ENCODE peak calls at places on chromosomes 1 and 21, in five cellular contexts. W, K, I, T and P are unnamed samples. For H3K27me3, the result is how much of the 10 kb centered on the place peaks cover.

GRCh38 chr1:156379420-156380165 is 10.6 kb downstream of the RHBG start:
- DNase-seq in W (no peak), K (peak), I (no peak), T (no peak), P (no peak)

GRCh38 chr1:45266151-45266801 is 59.9 kb upstream of the ZSWIM5 start:
- DNase-seq in W (peak), K (no peak), I (no peak), T (peak), P (peak)

GRCh38 chr21:36686955-36687354 is 12.0 kb upstream of the SIM2 start:
- DNase-seq in W (no peak), K (no peak), I (no peak), T (no peak), P (no peak)

GRCh38 chr1:99198377-99198776 is 65.9 kb upstream of the PLPPR4 start:
- DNase-seq in W (no peak), K (no peak), I (no peak), T (no peak), P (no peak)

GRCh38 chr1:61082336-61083013 is at the start of gene NFIA:
- DNase-seq in W (peak), K (peak), I (peak), T (peak), P (peak)

GRCh38 chr1:56920551-56920950 is 45.3 kb downstream of the C8B start:
- DNase-seq in W (no peak), K (peak), I (no peak), T (no peak), P (no peak)

GRCh38 chr1:223000549-223001135 is 142.4 kb downstream of the TLR5 start:
- DNase-seq in W (no peak), K (no peak), I (no peak), T (no peak), P (no peak)

GRCh38 chr1:43468403-43468802 is 14.7 kb upstream of the HYI start:
- DNase-seq in W (no peak), K (no peak), I (no peak), T (no peak), P (no peak)

GRCh38 chr1:231630558-231631205 is 4.1 kb downstream of the DISC1 start:
- DNase-seq in W (no peak), K (no peak), I (no peak), T (no peak), P (no peak)

GRCh38 chr1:234863596-234863995 is 253.6 kb upstream of the IRF2BP2 start:
- DNase-seq in W (peak), K (no peak), I (no peak), T (no peak), P (peak)

DNA sequence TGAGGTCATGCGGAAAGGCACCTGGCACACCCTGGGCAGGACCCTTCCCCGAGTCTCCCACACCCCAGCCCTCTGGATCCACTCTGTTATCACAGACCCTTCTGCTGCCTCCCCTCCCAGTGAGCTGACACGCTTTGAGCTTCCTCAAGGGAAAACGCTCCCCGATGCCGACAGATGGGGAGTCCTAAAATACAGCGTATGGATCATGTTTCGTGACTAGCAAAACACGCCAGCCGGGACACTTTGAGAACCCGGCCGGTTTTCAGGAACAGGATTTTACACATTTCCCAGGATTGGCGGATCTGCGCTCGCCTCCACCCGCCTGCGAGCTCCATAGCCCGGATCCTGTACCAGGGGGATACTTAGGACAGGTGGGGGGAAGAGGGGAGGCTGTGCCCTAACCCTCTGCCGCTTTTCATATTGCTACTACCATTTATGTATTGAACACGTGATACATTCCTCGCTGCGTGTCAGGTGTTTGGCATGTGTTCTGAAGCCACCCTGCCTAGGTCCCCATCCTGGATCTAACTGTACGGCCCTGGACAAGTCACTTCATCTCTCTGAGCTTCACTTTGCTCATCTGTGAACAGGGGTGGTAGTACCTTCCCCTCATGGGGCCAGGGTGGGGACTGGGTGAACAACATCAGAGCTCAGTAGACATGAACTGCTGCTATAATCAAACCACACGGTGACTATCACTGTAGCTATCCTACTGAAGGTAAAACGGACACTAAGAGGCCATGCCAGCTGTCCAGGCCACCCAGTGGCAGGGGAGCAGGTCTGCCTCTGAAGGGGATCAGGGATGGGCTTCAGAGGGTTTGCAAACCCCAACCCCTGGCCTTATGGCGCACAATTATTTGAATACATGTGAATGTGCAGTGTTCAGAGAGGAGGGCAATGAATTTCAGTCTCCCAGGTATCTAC is 63.2 kb downstream of the SSBP3 start:
- DNase-seq in W (peak), K (no peak), I (no peak), T (no peak), P (no peak)
- TF ChIP-seq CTCF in W (peak), K (no peak), I (peak), T (no peak), P (peak)

GRCh38 chr1:46525253-46525983 is 26.0 kb downstream of the KNCN start:
- DNase-seq in W (no peak), K (peak), I (peak), T (no peak), P (no peak)
- H3K27me3 ChIP-seq in W (under half), K (under half), I (under half), T (under half), P (half or more)

GRCh38 chr1:20700636-20701215 is 17.1 kb downstream of the KIF17 start:
- DNase-seq in W (no peak), K (no peak), I (no peak), T (no peak), P (no peak)

GRCh38 chr1:20697560-20697959 is 20.2 kb downstream of the KIF17 start:
- DNase-seq in W (no peak), K (no peak), I (no peak), T (no peak), P (no peak)

GRCh38 chr1:20696397-20697333 is 21.1 kb downstream of the KIF17 start:
- DNase-seq in W (peak), K (peak), I (peak), T (peak), P (peak)

GRCh38 chr1:20699558-20699957 is 18.2 kb downstream of the KIF17 start:
- DNase-seq in W (peak), K (no peak), I (peak), T (no peak), P (no peak)

DNA sequence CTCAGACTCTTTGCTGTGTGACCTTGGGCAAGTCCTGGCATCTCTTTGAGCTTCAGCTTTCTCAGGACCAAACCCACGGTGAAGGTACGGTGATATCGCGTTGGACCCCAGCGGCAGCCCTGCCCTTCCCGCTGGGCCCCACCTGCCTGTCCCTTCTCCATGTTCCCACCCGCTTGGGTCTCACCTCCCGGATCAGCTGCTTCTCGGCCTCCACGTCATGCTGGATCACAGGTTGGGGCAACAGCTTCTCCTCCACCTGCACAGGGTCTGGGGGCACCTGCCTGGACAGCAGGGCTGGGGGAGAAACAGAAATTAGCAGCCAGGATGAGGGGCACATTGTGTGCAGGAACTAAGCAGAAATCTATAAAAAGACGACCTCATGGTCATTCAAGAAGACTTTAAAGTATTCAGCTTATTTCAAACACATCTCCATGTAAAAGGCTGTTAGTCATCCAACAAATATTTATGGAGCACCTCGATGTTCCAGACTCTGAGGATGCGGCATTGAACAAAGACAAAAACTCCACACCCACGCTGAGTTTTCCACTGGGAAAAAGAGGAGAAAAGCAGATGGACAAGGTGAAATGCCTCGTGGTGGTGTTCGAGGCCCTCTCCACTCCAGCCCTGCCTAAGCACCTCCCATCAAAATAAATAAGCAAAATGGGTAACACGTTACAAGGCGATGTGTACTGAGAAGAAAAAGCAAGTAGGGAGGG is 19.5 kb downstream of the KIF17 start:
- DNase-seq in W (no peak), K (no peak), I (no peak), T (no peak), P (peak)
- H3K27ac ChIP-seq in W (no peak), K (no peak), I (no peak), T (no peak), P (no peak)

GRCh38 chr1:38873027-38873969 is at the start of gene MYCBP:
- DNase-seq in W (peak), K (peak), I (peak), T (peak), P (peak)
- TF ChIP-seq CTCF in W (peak), K (no peak), I (peak), T (peak), P (peak)

GRCh38 chr1:9194024-9194423 is 40.5 kb upstream of the H6PD start:
- DNase-seq in W (no peak), K (no peak), I (no peak), T (no peak), P (peak)

GRCh38 chr1:9197186-9198099 is 37.1 kb upstream of the H6PD start:
- DNase-seq in W (no peak), K (peak), I (no peak), T (peak), P (peak)

GRCh38 chr1:9198538-9199361 is 35.8 kb upstream of the H6PD start:
- DNase-seq in W (no peak), K (peak), I (peak), T (no peak), P (peak)

GRCh38 chr1:9195651-9196050 is 38.9 kb upstream of the H6PD start:
- DNase-seq in W (no peak), K (no peak), I (no peak), T (no peak), P (no peak)

GRCh38 chr1:9196129-9197040 is 38.2 kb upstream of the H6PD start:
- DNase-seq in W (peak), K (peak), I (peak), T (peak), P (peak)
- H3K27me3 ChIP-seq in W (under half), K (under half), I (under half), T (under half), P (under half)

DNA sequence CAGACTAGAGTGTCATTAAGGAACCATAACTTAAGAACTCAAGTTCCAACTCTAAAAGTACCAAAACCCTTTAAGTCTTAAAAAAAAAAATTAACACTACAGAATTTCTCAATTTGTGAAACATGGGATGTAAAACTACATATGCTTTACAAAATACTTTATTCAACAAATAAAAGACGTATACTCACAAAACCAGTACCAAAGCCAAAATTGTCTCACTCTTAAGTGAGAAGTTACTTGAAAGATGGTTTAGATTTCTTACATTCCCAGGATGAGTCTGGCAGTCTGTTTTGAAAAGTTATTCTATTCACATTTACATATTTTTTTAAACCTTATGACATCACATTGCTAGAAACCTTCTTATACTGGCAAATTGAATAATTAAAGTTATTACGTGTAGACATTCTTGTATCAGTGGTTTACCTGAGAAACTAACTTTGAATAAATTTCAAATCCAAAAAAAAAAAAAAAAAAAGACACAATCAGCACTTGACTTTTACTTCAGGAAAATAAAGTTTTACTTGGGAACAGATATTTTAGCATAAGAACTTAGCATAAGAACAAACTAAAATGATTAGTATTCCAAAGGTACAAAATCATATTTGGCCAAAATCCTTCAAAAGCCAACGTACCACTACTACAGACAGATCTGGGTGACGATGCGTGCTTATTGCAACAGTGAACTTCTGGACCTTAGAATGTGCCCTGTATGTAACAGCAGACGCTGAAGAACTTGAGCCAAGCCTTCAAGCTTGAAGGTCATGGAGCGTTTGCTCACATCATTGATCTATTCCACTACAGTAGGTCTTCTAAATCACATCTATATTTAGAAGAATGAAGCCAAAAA is 2.6 kb downstream of the CDC42BPA start:
- DNase-seq in W (peak), K (peak), I (no peak), T (peak), P (peak)
- H3K27ac ChIP-seq in W (peak), K (peak), I (peak), T (peak), P (peak)

GRCh38 chr1:89781494-89782126 is 39.2 kb upstream of the LRRC8D start:
- DNase-seq in W (no peak), K (no peak), I (no peak), T (no peak), P (no peak)

GRCh38 chr1:89786628-89787214 is 34.1 kb upstream of the LRRC8D start:
- DNase-seq in W (no peak), K (no peak), I (no peak), T (no peak), P (no peak)

GRCh38 chr1:89779541-89779940 is 41.3 kb upstream of the LRRC8D start:
- DNase-seq in W (no peak), K (no peak), I (no peak), T (no peak), P (no peak)

DNA sequence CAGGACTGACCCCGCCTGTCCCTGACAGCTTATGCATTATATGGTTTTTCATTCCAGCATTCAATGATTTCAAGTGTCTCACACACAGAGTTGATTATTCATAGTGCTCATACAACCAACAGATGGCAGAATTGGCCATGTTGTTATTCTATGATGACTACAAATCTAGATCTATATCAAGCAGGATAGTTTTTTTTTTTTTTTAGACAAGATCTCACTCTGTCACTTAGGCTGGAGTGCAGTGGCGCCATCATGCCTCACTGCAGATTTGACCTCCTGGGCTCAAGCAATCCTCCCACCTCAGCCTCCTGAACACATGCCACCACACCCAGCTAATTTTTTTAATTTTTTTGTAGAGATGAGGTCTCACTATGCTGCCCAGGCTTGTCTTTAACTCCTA is 40.1 kb upstream of the LRRC8D start:
- DNase-seq in W (no peak), K (peak), I (no peak), T (no peak), P (peak)
- TF ChIP-seq CTCF in W (no peak), K (peak), I (peak), T (no peak), P (peak)

GRCh38 chr1:167186771-167187170 is 33.9 kb upstream of the POU2F1 start:
- DNase-seq in W (no peak), K (no peak), I (no peak), T (no peak), P (no peak)

GRCh38 chr1:167190747-167191237 is 29.9 kb upstream of the POU2F1 start:
- DNase-seq in W (no peak), K (no peak), I (no peak), T (no peak), P (no peak)

GRCh38 chr1:167194182-167194581 is 26.5 kb upstream of the POU2F1 start:
- DNase-seq in W (no peak), K (no peak), I (no peak), T (no peak), P (no peak)

GRCh38 chr1:167196185-167196584 is 24.5 kb upstream of the POU2F1 start:
- DNase-seq in W (no peak), K (peak), I (no peak), T (no peak), P (peak)

GRCh38 chr1:167191958-167192357 is 28.7 kb upstream of the POU2F1 start:
- DNase-seq in W (no peak), K (no peak), I (no peak), T (no peak), P (no peak)
- H3K27me3 ChIP-seq in W (under half), K (under half), I (under half), T (under half), P (under half)

DNA sequence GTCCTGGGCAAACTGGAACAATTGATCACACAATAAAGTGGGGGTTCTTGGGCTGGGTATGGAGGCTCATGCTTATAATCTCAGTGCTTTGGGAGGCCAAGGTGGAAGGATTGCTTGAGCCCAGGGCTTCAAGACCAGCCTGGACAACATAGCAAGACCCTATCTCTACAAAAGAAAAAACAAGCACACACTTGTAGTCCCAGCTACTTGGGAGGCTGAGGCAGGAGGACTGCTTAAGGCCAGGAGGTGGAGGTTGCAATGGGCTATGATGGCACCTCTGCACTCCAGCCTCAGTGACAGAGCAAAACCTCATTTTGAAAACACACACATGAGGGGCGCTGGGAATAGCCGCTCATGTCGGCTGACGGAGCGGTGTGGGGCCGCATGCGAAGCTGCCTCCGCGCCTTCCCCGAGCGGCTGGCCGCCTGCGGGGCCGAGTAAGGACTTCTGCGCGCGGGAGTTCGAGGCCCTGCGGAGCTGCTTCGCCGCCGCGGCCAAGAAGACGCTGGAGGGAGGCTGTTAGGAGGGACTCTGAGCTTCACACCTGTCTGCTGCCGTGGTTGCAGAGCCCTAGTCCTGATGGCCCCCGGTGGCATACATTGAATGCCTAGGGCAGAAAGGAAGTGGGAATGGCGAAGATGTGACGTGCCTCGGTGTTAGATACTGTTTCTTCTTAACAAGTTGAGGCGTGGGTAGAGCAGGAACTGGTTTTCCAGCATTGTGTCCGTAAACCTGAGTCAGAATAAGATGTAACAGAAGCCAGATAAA is 59.5 kb downstream of the ACBD3 start:
- DNase-seq in W (no peak), K (no peak), I (no peak), T (no peak), P (no peak)
- H3K27ac ChIP-seq in W (no peak), K (no peak), I (no peak), T (no peak), P (no peak)

GRCh38 chr1:149928388-149928724 is 753 bp upstream of the SF3B4 start:
- DNase-seq in W (no peak), K (no peak), I (no peak), T (no peak), P (no peak)

GRCh38 chr1:149929847-149930246 is 2.2 kb upstream of the SF3B4 start:
- DNase-seq in W (no peak), K (no peak), I (no peak), T (no peak), P (no peak)

GRCh38 chr1:149932474-149932873 is 4.2 kb downstream of the MTMR11 start:
- DNase-seq in W (no peak), K (no peak), I (no peak), T (no peak), P (no peak)

GRCh38 chr1:149933208-149933607 is 3.5 kb downstream of the MTMR11 start:
- DNase-seq in W (no peak), K (no peak), I (no peak), T (no peak), P (no peak)

GRCh38 chr1:149931212-149931805 is 3.7 kb upstream of the SF3B4 start:
- DNase-seq in W (no peak), K (no peak), I (no peak), T (no peak), P (no peak)
- TF ChIP-seq CTCF in W (no peak), K (no peak), I (no peak), T (no peak), P (no peak)